ENCODE peak calls at places on chromosomes 13 and 19, in seven cellular contexts. B is stimulated activated CD8-positive, alpha-beta memory T cell treated with anti-CD3 and anti-CD28 coated beads, Interleukin-4, amount 100 ng/mL, for 24 hours; G is H54; H is hypothalamus; I is activated gamma-delta T cell treated with Interleukin-2 at 50 U/mL for 16 hours; L is GM19239; W is DMS153. K is an unnamed sample.

GRCh38 chr19:35207391-35207871 is 21.1 kb downstream of the FAM187B start:
- DNase-seq in B (no peak), G (no peak), H (no peak), I (peak), L (no peak), W (no peak), K (no peak)

GRCh38 chr19:15166700-15167099 is 34.1 kb downstream of the NOTCH3 start:
- DNase-seq in B (no peak), G (no peak), H (no peak), I (no peak), L (no peak), W (no peak), K (no peak)

GRCh38 chr13:73168226-73168992 is 109.6 kb downstream of the KLF5 start:
- DNase-seq in B (no peak), G (no peak), H (no peak), I (no peak), L (no peak), W (no peak), K (no peak)

GRCh38 chr13:31946091-31946770 is 85.3 kb upstream of the FRY start:
- DNase-seq in B (no peak), G (no peak), H (no peak), I (no peak), L (no peak), W (no peak), K (no peak)

GRCh38 chr19:35977446-35978222 is 17.4 kb upstream of the SDHAF1 start:
- DNase-seq in B (no peak), G (no peak), H (no peak), I (no peak), L (no peak), W (no peak), K (no peak)

GRCh38 chr13:49439609-49440008 is 4.3 kb downstream of the CAB39L start:
- DNase-seq in B (no peak), G (no peak), H (no peak), I (no peak), L (no peak), W (no peak), K (no peak)

GRCh38 chr13:33080962-33081655 is 64.9 kb downstream of the KL start:
- DNase-seq in B (no peak), G (no peak), H (no peak), I (no peak), L (no peak), W (no peak), K (no peak)

GRCh38 chr13:50955807-50956206 is 46.2 kb downstream of the RNASEH2B start:
- DNase-seq in B (no peak), G (no peak), H (no peak), I (no peak), L (no peak), W (no peak), K (no peak)

GRCh38 chr13:63351533-63351932 is 1935.9 kb upstream of the PCDH20 start:
- DNase-seq in B (no peak), G (no peak), H (no peak), I (no peak), L (no peak), W (no peak), K (no peak)

K was measured in NK-92 treated with Interleukin-12 subunit alpha and Interleukin-12 subunit beta, amount 100 ng/mL, for 24 hours.